ENCODE peak calls at places on chromosomes 16 and 17, in five cellular contexts. I, D, Q, Z and N are unnamed samples.

GRCh38 chr17:64687959-64688358 is 25.9 kb upstream of the SMURF2 start:
- DNase-seq in Q (no peak), D (no peak), I (no peak), Z (peak), N (no peak)

GRCh38 chr17:80842456-80843053 is 149.1 kb upstream of the CHMP6 start:
- DNase-seq in Z (no peak), I (no peak), Q (no peak), D (no peak), N (no peak)

GRCh38 chr17:17151055-17151454 is 55.1 kb downstream of the PLD6 start:
- DNase-seq in Z (peak), D (no peak), Q (peak), I (no peak), N (no peak)

GRCh38 chr16:10168258-10168657 is 14.0 kb downstream of the GRIN2A start:
- DNase-seq in Q (no peak), D (no peak), Z (no peak), I (no peak), N (no peak)

GRCh38 chr16:58032710-58033293 is 7.2 kb downstream of the MMP15 start:
- DNase-seq in D (no peak), I (no peak), Z (peak), Q (no peak), N (no peak)

GRCh38 chr16:19767497-19767896 is 49.4 kb downstream of the IQCK start:
- DNase-seq in Z (no peak), D (no peak), I (no peak), Q (no peak), N (no peak)

GRCh38 chr17:9238340-9239259 is 217.3 kb downstream of the NTN1 start:
- DNase-seq in I (no peak), Q (no peak), Z (no peak), D (no peak), N (no peak)

GRCh38 chr17:72118588-72119279 is 2.1 kb upstream of the SOX9 start:
- DNase-seq in D (peak), I (peak), Q (no peak), Z (peak), N (peak)

GRCh38 chr17:21365016-21365415 is 11.1 kb upstream of the KCNJ12 start:
- DNase-seq in I (peak), Z (no peak), Q (no peak), D (no peak), N (no peak)

GRCh38 chr16:81324808-81325207 is 10.0 kb downstream of the GAN start:
- DNase-seq in I (no peak), Q (no peak), D (no peak), Z (peak), N (no peak)

GRCh38 chr16:50204426-50205108 is 51.5 kb downstream of the TENT4B start:
- DNase-seq in D (no peak), Z (peak), I (no peak), Q (no peak), N (no peak)

GRCh38 chr17:10053976-10054551 is 144.3 kb downstream of the GAS7 start:
- DNase-seq in Z (no peak), Q (no peak), I (no peak), D (no peak), N (no peak)

GRCh38 chr17:39064374-39064773 is 87.1 kb downstream of the PLXDC1 start:
- DNase-seq in I (no peak), Z (peak), Q (peak), D (no peak), N (no peak)

GRCh38 chr17:83092931-83093330 is 13.5 kb downstream of the METRNL start:
- DNase-seq in Z (no peak), I (no peak), Q (no peak), D (no peak), N (no peak)

GRCh38 chr16:75138636-75139035 is 9.7 kb upstream of the ZFP1 start:
- DNase-seq in D (peak), I (no peak), Z (peak), Q (no peak), N (no peak)

GRCh38 chr16:26510924-26511323 is 555.8 kb upstream of the C16orf82 start:
- DNase-seq in I (no peak), Q (no peak), Z (no peak), D (no peak), N (no peak)

GRCh38 chr17:29927546-29927945 is 2.5 kb downstream of the SSH2 start:
- DNase-seq in Z (no peak), D (no peak), Q (no peak), I (no peak), N (no peak)

GRCh38 chr17:82202981-82203380 is 9.7 kb downstream of the CCDC57 start:
- DNase-seq in I (no peak), Q (no peak), D (no peak), Z (no peak), N (no peak)

GRCh38 chr17:72420775-72421127 is 299.9 kb downstream of the SOX9 start:
- DNase-seq in Q (no peak), Z (no peak), D (no peak), I (no peak), N (no peak)

GRCh38 chr17:68600881-68601564 is at the start of gene FAM20A:
- DNase-seq in I (peak), Q (no peak), Z (peak), D (peak), N (no peak)

GRCh38 chr17:69672924-69673323 is 258.4 kb downstream of the MAP2K6 start:
- DNase-seq in D (no peak), I (no peak), Q (peak), Z (peak), N (no peak)

GRCh38 chr17:83149761-83150251 is 70.4 kb downstream of the METRNL start:
- DNase-seq in D (no peak), I (no peak), Q (no peak), Z (no peak), N (no peak)

GRCh38 chr17:67605259-67605912 is 112.3 kb upstream of the NOL11 start:
- DNase-seq in I (no peak), D (no peak), Z (peak), Q (no peak), N (no peak)

GRCh38 chr17:37039269-37039668 is 90.5 kb downstream of the AATF start:
- DNase-seq in Q (no peak), I (no peak), D (no peak), Z (no peak), N (no peak)

GRCh38 chr17:352421-353212 is at the start of gene RPH3AL:
- DNase-seq in Z (no peak), Q (no peak), D (no peak), I (peak), N (no peak)

GRCh38 chr16:13436641-13437423 is 483.1 kb upstream of the ERCC4 start:
- DNase-seq in Q (no peak), I (no peak), D (no peak), Z (peak), N (no peak)

GRCh38 chr17:81500026-81500425 is 12.6 kb downstream of the ACTG1 start:
- DNase-seq in I (peak), Z (no peak), D (no peak), Q (no peak), N (no peak)

GRCh38 chr17:65495255-65496060 is 66.0 kb downstream of the AXIN2 start:
- DNase-seq in Z (no peak), Q (no peak), I (peak), D (no peak), N (no peak)

GRCh38 chr16:85418978-85419491 is 194.1 kb upstream of the GSE1 start:
- DNase-seq in D (peak), Z (no peak), Q (no peak), I (peak), N (no peak)

GRCh38 chr16:8262299-8262698 is 328.0 kb downstream of the TMEM114 start:
- DNase-seq in D (no peak), Z (no peak), I (no peak), Q (no peak), N (no peak)

GRCh38 chr16:8257561-8257960 is 332.8 kb downstream of the TMEM114 start:
- DNase-seq in I (no peak), Z (no peak), Q (no peak), D (no peak), N (no peak)

GRCh38 chr16:8258523-8258922 is 331.8 kb downstream of the TMEM114 start:
- DNase-seq in I (no peak), Q (no peak), D (no peak), Z (no peak), N (no peak)

GRCh38 chr16:8254425-8254824 is 335.9 kb downstream of the TMEM114 start:
- DNase-seq in Z (no peak), D (no peak), Q (no peak), I (no peak), N (no peak)

DNA sequence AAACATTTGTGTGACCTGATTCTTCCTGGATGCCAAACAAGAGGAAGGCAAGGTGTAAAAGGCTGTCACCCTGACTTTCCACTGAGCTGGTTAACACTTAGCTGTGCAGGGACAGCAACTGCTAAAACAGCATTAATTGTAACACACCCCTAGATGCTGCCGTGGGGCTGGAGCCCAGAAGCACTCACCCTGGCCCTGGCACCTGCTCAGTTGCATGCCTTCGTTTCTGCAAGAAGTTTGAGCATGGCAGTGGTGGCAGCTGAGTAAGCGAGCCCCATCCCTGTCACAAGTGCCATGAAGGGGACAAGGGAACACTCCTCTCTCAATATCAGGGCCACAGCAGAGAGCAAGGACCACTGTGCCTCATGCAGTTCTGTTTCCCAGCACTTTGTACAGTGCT is 330.2 kb downstream of the TMEM114 start:
- DNase-seq in I (no peak), Q (no peak), Z (no peak), D (no peak), N (no peak)
- TF ChIP-seq CTCF in I (no peak), Q (no peak), Z (no peak), D (no peak), N (no peak)

DNA sequence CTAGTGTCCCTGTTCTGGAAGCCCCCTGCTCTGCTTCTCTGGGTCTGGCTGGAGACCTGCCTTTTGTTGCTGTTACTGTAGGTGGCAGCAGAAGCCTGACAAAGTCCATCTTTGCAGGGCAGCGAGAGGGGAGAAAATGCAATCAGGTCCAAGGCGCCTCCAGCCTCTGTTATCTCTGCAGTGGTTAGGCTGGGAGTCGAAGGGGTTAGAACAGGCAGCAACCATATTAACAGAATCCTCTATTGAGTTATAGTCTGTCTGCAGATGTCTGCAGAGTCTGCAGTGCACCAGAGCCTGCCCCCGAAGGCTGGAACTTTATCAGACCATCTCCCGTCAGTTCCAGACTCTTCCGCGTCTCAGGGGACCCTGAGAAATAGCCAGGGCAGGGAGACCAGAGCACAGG is 404.9 kb upstream of the EEF2KMT start:
- DNase-seq in I (peak), D (peak), Q (no peak), Z (peak), N (no peak)
- TF ChIP-seq CTCF in I (peak), D (peak), Q (no peak), Z (peak), N (no peak)

GRCh38 chr16:9077001-9077809 is 14.2 kb upstream of the HAPSTR1 start:
- DNase-seq in I (no peak), D (no peak), Z (peak), Q (peak), N (no peak)
- TF ChIP-seq CTCF in I (no peak), D (no peak), Z (no peak), Q (no peak), N (no peak)

GRCh38 chr16:2966043-2966802 is 2.1 kb downstream of the KREMEN2 start:
- DNase-seq in I (peak), D (no peak), Q (no peak), Z (no peak), N (no peak)

GRCh38 chr16:2962334-2963073 is 1.6 kb upstream of the KREMEN2 start:
- DNase-seq in I (peak), Q (no peak), D (no peak), Z (no peak), N (no peak)

GRCh38 chr16:2963611-2964415 is at the start of gene KREMEN2:
- DNase-seq in Q (no peak), Z (peak), D (no peak), I (peak), N (no peak)

GRCh38 chr16:2963074-2963610 is 933 bp upstream of the KREMEN2 start:
- DNase-seq in Q (no peak), I (peak), Z (no peak), D (no peak), N (no peak)

GRCh38 chr16:2964416-2965223 is 545 bp downstream of the KREMEN2 start:
- DNase-seq in Q (no peak), D (peak), Z (no peak), I (peak), N (no peak)
- TF ChIP-seq CTCF in Q (no peak), D (no peak), Z (no peak), I (no peak), N (no peak)

GRCh38 chr16:1102921-1103648 is 7.0 kb upstream of the C1QTNF8 start:
- DNase-seq in D (peak), I (peak), Q (no peak), Z (peak), N (no peak)
- TF ChIP-seq CTCF in D (peak), I (peak), Q (peak), Z (peak), N (peak)

DNA sequence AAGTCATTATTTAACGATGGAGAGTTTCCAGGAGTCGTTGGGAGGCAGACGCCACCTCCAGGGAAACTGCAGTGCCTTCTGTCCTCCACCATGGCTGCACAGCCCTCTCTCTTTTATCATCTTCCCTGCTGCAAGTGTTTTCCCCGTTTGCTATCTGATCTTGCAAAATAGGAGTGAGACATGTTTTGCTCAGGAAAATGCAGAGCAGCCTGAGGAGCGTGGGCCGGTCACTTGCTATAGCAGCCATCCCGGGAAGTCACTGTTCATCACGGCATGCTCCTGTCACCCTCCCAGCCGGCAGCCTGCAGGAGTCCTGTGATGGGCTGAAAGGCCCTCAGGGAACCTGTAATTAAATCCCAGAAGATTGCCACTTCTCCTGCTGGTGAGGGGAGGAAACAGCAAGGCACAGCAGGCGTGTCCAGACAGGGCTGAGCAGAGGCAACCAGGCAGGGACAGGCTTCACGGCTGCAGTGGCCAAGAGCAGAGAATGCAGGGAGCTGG is 143.1 kb downstream of the GSG1L start:
- DNase-seq in I (peak), Q (no peak), D (peak), Z (peak), N (no peak)
- TF ChIP-seq CTCF in I (peak), Q (no peak), D (no peak), Z (peak), N (no peak)

DNA sequence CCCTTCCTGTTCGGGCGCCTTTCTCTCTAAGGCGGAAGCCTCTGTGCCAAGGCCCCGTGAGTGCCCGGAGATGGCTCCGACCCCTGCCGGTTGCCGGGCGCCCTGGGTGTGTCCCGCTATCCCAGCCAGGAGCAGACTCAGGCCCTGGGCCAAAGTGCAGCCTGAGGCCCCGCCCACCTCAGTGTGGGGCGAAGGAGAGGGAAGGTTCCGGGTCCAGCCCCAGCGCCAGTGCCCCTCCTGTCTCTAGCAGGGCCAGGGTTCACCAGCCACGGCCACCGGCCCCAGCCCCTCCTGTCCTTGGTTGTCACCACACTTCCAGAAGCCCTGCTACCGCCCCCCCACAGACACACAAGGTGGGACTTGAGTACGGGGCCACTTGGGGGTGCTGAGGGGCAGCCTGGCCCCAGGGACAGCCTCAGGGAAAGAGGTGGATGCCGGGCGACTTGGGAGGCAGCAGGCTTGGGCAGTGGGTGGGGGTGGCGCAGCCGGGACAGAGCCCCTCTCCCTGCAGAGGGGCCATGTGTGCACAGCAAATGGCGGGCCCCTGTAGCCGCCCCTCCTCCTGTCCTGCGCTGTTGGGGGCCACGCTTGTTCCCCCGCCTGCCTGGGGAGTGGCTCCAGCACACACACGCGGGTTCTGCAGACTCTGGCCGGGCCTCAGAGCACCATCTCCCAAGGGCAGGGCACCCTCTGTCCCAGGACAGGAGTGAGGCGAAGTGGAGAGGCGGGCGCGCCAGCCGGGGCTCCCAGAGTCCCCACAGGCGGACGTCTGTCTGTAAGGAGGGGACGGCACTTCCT is 6.0 kb downstream of the C1QTNF8 start:
- DNase-seq in I (no peak), Q (no peak), D (no peak), Z (no peak), N (no peak)
- TF ChIP-seq CTCF in I (no peak), Q (no peak), D (no peak), Z (no peak), N (no peak)

GRCh38 chr16:54284931-54285413 is 1.6 kb downstream of the IRX3 start:
- DNase-seq in Q (no peak), I (peak), Z (peak), D (peak), N (no peak)

GRCh38 chr16:54286067-54286329 is 589 bp downstream of the IRX3 start:
- DNase-seq in Z (no peak), D (no peak), Q (no peak), I (no peak), N (no peak)

GRCh38 chr16:54284319-54284930 is 2.2 kb downstream of the IRX3 start:
- DNase-seq in Z (no peak), I (peak), Q (no peak), D (peak), N (no peak)

GRCh38 chr16:54286330-54287017 is at the start of gene IRX3:
- DNase-seq in I (peak), D (peak), Q (peak), Z (peak), N (peak)

DNA sequence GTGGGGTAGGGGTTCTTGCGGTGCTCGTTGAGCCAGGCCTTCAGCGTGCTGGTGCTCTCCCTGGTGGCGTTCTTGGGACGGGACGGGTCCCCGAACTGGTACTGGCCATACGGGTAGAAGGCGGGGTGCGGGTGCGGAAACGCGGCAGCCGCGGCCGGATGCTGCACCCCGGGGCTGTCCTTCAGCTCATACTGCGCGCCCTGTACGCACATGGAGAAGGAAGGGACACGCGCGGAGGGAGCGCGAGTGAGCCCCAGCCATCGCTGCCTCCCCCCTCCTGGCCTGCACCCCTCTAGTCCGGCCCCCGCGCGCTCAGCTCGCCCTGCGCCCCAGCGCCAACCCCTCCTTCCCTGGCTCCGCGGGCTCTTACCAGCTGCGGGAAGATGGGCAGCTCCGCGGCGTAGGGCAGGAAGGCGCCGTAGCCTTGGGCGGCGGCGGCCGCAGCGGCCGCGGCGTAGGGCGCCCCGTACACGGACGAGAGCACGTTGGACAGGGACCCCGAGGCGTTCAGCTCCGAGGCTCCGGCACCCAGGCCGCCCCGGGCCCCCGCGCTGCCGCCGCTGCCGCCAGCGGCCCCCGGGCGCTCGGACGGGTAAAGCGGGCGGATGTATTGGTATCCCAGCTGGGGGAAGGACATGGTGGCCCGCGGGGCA is 1.0 kb downstream of the IRX3 start:
- DNase-seq in I (peak), D (peak), Q (no peak), Z (peak), N (no peak)
- TF ChIP-seq CTCF in I (peak), D (no peak), Q (peak), Z (peak), N (no peak)